ENCODE peak calls at places on chromosomes 5 and 9, in nine cellular contexts. W is activated CD4-positive, alpha-beta T cell treated with anti-CD3 and anti-CD28 coated beads for 24 hours; H is T-helper 1 cell; F is naive thymus-derived CD8-positive, alpha-beta T cell; M is CD4-positive, alpha-beta memory T cell; X is AG04449; Y is nucleus accumbens; A is fibroblast of the conjunctiva; P is NCI-H1694 treated with DMSO at 0.1 percent for 48 hours. K is an unnamed sample.

GRCh38 chr5:159779481-159779880 is 136.8 kb upstream of the ADRA1B start:
- DNase-seq in W (no peak), H (no peak), F (no peak), M (no peak), X (no peak), Y (no peak), A (peak), P (no peak), K (no peak)

GRCh38 chr5:65356274-65356673 is 125.4 kb downstream of the ADAMTS6 start:
- DNase-seq in W (no peak), H (no peak), F (no peak), M (no peak), X (no peak), Y (no peak), A (no peak), P (no peak), K (no peak)

GRCh38 chr5:116848974-116849586 is 274.5 kb upstream of the SEMA6A start:
- DNase-seq in W (no peak), H (no peak), F (no peak), M (no peak), X (no peak), Y (no peak), A (no peak), P (no peak), K (no peak)

GRCh38 chr5:144457160-144457559 is 286.5 kb downstream of the KCTD16 start:
- DNase-seq in W (no peak), H (no peak), F (no peak), M (no peak), X (no peak), Y (no peak), A (no peak), P (no peak), K (no peak)

GRCh38 chr9:135887021-135887507 is 20.3 kb downstream of the CAMSAP1 start:
- DNase-seq in W (no peak), H (no peak), F (no peak), M (no peak), X (no peak), Y (no peak), A (no peak), P (no peak), K (no peak)

GRCh38 chr9:95058121-95058785 is 259.3 kb downstream of the FANCC start:
- DNase-seq in W (no peak), H (no peak), F (no peak), M (no peak), X (no peak), Y (no peak), A (no peak), P (no peak), K (no peak)

GRCh38 chr9:98873535-98874432 is 66.3 kb downstream of the GALNT12 start:
- DNase-seq in W (no peak), H (no peak), F (no peak), M (no peak), X (no peak), Y (no peak), A (peak), P (no peak), K (no peak)

GRCh38 chr5:179912951-179913350 is 5.3 kb upstream of the TBC1D9B start:
- DNase-seq in W (no peak), H (no peak), F (no peak), M (no peak), X (no peak), Y (no peak), A (no peak), P (no peak), K (no peak)

GRCh38 chr9:15697459-15697858 is 144.6 kb downstream of the CCDC171 start:
- DNase-seq in W (no peak), H (no peak), F (no peak), M (no peak), X (peak), Y (no peak), A (peak), P (no peak), K (no peak)

GRCh38 chr5:148927307-148927946 is 101.0 kb downstream of the ADRB2 start:
- DNase-seq in W (no peak), H (no peak), F (no peak), M (no peak), X (no peak), Y (no peak), A (no peak), P (no peak), K (no peak)

GRCh38 chr5:170585278-170585677 is 81.5 kb downstream of the KCNIP1 start:
- DNase-seq in W (no peak), H (no peak), F (no peak), M (no peak), X (no peak), Y (no peak), A (no peak), P (no peak), K (no peak)

GRCh38 chr9:16196206-16196605 is 643.4 kb downstream of the CCDC171 start:
- DNase-seq in W (no peak), H (no peak), F (no peak), M (no peak), X (no peak), Y (no peak), A (no peak), P (no peak), K (no peak)

GRCh38 chr5:133129192-133129748 is 77.5 kb downstream of the HSPA4 start:
- DNase-seq in W (no peak), H (no peak), F (no peak), M (no peak), X (no peak), Y (no peak), A (no peak), P (no peak), K (no peak)

GRCh38 chr9:113626735-113627495 is 163.4 kb downstream of the RGS3 start:
- DNase-seq in W (no peak), H (no peak), F (no peak), M (no peak), X (no peak), Y (no peak), A (no peak), P (no peak), K (no peak)

GRCh38 chr9:26925609-26926008 is 21.4 kb downstream of the PLAA start:
- DNase-seq in W (no peak), H (no peak), F (no peak), M (no peak), X (no peak), Y (no peak), A (no peak), P (no peak), K (no peak)

GRCh38 chr9:95736891-95737522 is 138.5 kb upstream of the ERCC6L2 start:
- DNase-seq in W (no peak), H (no peak), F (no peak), M (no peak), X (no peak), Y (no peak), A (no peak), P (no peak), K (peak)

GRCh38 chr5:137022725-137023124 is 476.4 kb downstream of the SPOCK1 start:
- DNase-seq in W (no peak), H (no peak), F (no peak), M (no peak), X (no peak), Y (no peak), A (no peak), P (no peak), K (no peak)

GRCh38 chr5:109454726-109455505 is 45.1 kb upstream of the PJA2 start:
- DNase-seq in W (no peak), H (no peak), F (no peak), M (no peak), X (no peak), Y (no peak), A (no peak), P (no peak), K (no peak)

GRCh38 chr9:22529426-22530199 is 83.0 kb downstream of the DMRTA1 start:
- DNase-seq in W (no peak), H (no peak), F (no peak), M (no peak), X (no peak), Y (no peak), A (no peak), P (no peak), K (no peak)